ENCODE peak calls at places on chromosomes 7 and 10, in nine cellular contexts. One of them, this sample, is unnamed.

GRCh38 chr7:103075337-103075918 is 488 bp downstream of the ARMC10 start:
- DNase-seq in upper lobe of right lung: peak
- DNase-seq in left lung: no peak
- DNase-seq in HepG2: peak
- DNase-seq in IMR-90: peak
- DNase-seq in fibroblast of the aortic adventitia: peak
- DNase-seq in PC-9: peak
- DNase-seq in Panc1: no peak
- DNase-seq in heart right ventricle: peak
- DNase-seq in this sample: peak

GRCh38 chr7:30736291-30736690 is 15.6 kb upstream of the INMT start:
- DNase-seq in upper lobe of right lung: peak
- DNase-seq in left lung: no peak
- DNase-seq in HepG2: no peak
- DNase-seq in IMR-90: no peak
- DNase-seq in fibroblast of the aortic adventitia: no peak
- DNase-seq in PC-9: no peak
- DNase-seq in Panc1: no peak
- DNase-seq in heart right ventricle: no peak
- DNase-seq in this sample: no peak

GRCh38 chr7:5302577-5302976 is 19.8 kb downstream of the SLC29A4 start:
- DNase-seq in upper lobe of right lung: no peak
- DNase-seq in left lung: no peak
- DNase-seq in HepG2: no peak
- DNase-seq in IMR-90: no peak
- DNase-seq in fibroblast of the aortic adventitia: no peak
- DNase-seq in PC-9: no peak
- DNase-seq in Panc1: no peak
- DNase-seq in heart right ventricle: no peak
- DNase-seq in this sample: no peak

GRCh38 chr10:72069751-72070501 is 18.4 kb downstream of the SPOCK2 start:
- DNase-seq in upper lobe of right lung: no peak
- DNase-seq in left lung: peak
- DNase-seq in HepG2: no peak
- DNase-seq in IMR-90: no peak
- DNase-seq in fibroblast of the aortic adventitia: no peak
- DNase-seq in PC-9: no peak
- DNase-seq in Panc1: no peak
- DNase-seq in heart right ventricle: no peak
- DNase-seq in this sample: no peak

GRCh38 chr10:126309193-126309592 is 79.1 kb downstream of the ADAM12 start:
- DNase-seq in upper lobe of right lung: no peak
- DNase-seq in left lung: no peak
- DNase-seq in HepG2: peak
- DNase-seq in IMR-90: peak
- DNase-seq in fibroblast of the aortic adventitia: no peak
- DNase-seq in PC-9: no peak
- DNase-seq in Panc1: no peak
- DNase-seq in heart right ventricle: no peak
- DNase-seq in this sample: no peak

GRCh38 chr7:69764681-69765080 is 166.4 kb downstream of the AUTS2 start:
- DNase-seq in upper lobe of right lung: no peak
- DNase-seq in left lung: no peak
- DNase-seq in HepG2: no peak
- DNase-seq in IMR-90: no peak
- DNase-seq in fibroblast of the aortic adventitia: no peak
- DNase-seq in PC-9: no peak
- DNase-seq in Panc1: no peak
- DNase-seq in heart right ventricle: no peak
- DNase-seq in this sample: no peak

GRCh38 chr10:48890904-48891839 is 48.5 kb downstream of the LRRC18 start:
- DNase-seq in upper lobe of right lung: no peak
- DNase-seq in left lung: no peak
- DNase-seq in HepG2: no peak
- DNase-seq in IMR-90: no peak
- DNase-seq in fibroblast of the aortic adventitia: peak
- DNase-seq in PC-9: no peak
- DNase-seq in Panc1: no peak
- DNase-seq in heart right ventricle: no peak
- DNase-seq in this sample: no peak

GRCh38 chr7:47502240-47502877 is 79.6 kb downstream of the TNS3 start:
- DNase-seq in upper lobe of right lung: no peak
- DNase-seq in left lung: no peak
- DNase-seq in HepG2: no peak
- DNase-seq in IMR-90: no peak
- DNase-seq in fibroblast of the aortic adventitia: no peak
- DNase-seq in PC-9: no peak
- DNase-seq in Panc1: no peak
- DNase-seq in heart right ventricle: no peak
- DNase-seq in this sample: no peak

GRCh38 chr7:40879941-40880558 is 745.2 kb downstream of the SUGCT start:
- DNase-seq in upper lobe of right lung: no peak
- DNase-seq in left lung: no peak
- DNase-seq in HepG2: no peak
- DNase-seq in IMR-90: no peak
- DNase-seq in fibroblast of the aortic adventitia: peak
- DNase-seq in PC-9: no peak
- DNase-seq in Panc1: no peak
- DNase-seq in heart right ventricle: no peak
- DNase-seq in this sample: no peak

GRCh38 chr10:28279878-28280277 is 23.0 kb downstream of the MPP7 start:
- DNase-seq in upper lobe of right lung: no peak
- DNase-seq in left lung: no peak
- DNase-seq in HepG2: no peak
- DNase-seq in IMR-90: no peak
- DNase-seq in fibroblast of the aortic adventitia: no peak
- DNase-seq in PC-9: no peak
- DNase-seq in Panc1: no peak
- DNase-seq in heart right ventricle: no peak
- DNase-seq in this sample: no peak

GRCh38 chr10:58675321-58675720 is 162.6 kb downstream of the BICC1 start:
- DNase-seq in upper lobe of right lung: no peak
- DNase-seq in left lung: no peak
- DNase-seq in HepG2: no peak
- DNase-seq in IMR-90: no peak
- DNase-seq in fibroblast of the aortic adventitia: no peak
- DNase-seq in PC-9: no peak
- DNase-seq in Panc1: no peak
- DNase-seq in heart right ventricle: no peak
- DNase-seq in this sample: no peak
- TF ChIP-seq CTCF in upper lobe of right lung: no peak
- TF ChIP-seq CTCF in left lung: no peak
- TF ChIP-seq CTCF in HepG2: no peak
- TF ChIP-seq CTCF in IMR-90: no peak
- TF ChIP-seq CTCF in fibroblast of the aortic adventitia: no peak
- TF ChIP-seq CTCF in PC-9: no peak
- TF ChIP-seq CTCF in Panc1: no peak
- TF ChIP-seq CTCF in heart right ventricle: no peak
- TF ChIP-seq CTCF in this sample: no peak

GRCh38 chr10:31580646-31581045 is 261.6 kb downstream of the ZEB1 start:
- DNase-seq in upper lobe of right lung: no peak
- DNase-seq in left lung: no peak
- DNase-seq in HepG2: no peak
- DNase-seq in IMR-90: no peak
- DNase-seq in fibroblast of the aortic adventitia: no peak
- DNase-seq in PC-9: no peak
- DNase-seq in Panc1: no peak
- DNase-seq in heart right ventricle: peak
- DNase-seq in this sample: no peak

GRCh38 chr10:31581741-31582323 is 262.8 kb downstream of the ZEB1 start:
- DNase-seq in upper lobe of right lung: no peak
- DNase-seq in left lung: no peak
- DNase-seq in HepG2: no peak
- DNase-seq in IMR-90: no peak
- DNase-seq in fibroblast of the aortic adventitia: no peak
- DNase-seq in PC-9: no peak
- DNase-seq in Panc1: no peak
- DNase-seq in heart right ventricle: no peak
- DNase-seq in this sample: peak

GRCh38 chr10:31583358-31583757 is 264.3 kb downstream of the ZEB1 start:
- DNase-seq in upper lobe of right lung: no peak
- DNase-seq in left lung: no peak
- DNase-seq in HepG2: no peak
- DNase-seq in IMR-90: no peak
- DNase-seq in fibroblast of the aortic adventitia: peak
- DNase-seq in PC-9: no peak
- DNase-seq in Panc1: no peak
- DNase-seq in heart right ventricle: no peak
- DNase-seq in this sample: no peak

GRCh38 chr10:31584098-31584631 is 265.1 kb downstream of the ZEB1 start:
- DNase-seq in upper lobe of right lung: no peak
- DNase-seq in left lung: peak
- DNase-seq in HepG2: no peak
- DNase-seq in IMR-90: no peak
- DNase-seq in fibroblast of the aortic adventitia: peak
- DNase-seq in PC-9: no peak
- DNase-seq in Panc1: no peak
- DNase-seq in heart right ventricle: peak
- DNase-seq in this sample: no peak

GRCh38 chr10:31582365-31583052 is 263.5 kb downstream of the ZEB1 start:
- DNase-seq in upper lobe of right lung: no peak
- DNase-seq in left lung: peak
- DNase-seq in HepG2: no peak
- DNase-seq in IMR-90: peak
- DNase-seq in fibroblast of the aortic adventitia: peak
- DNase-seq in PC-9: peak
- DNase-seq in Panc1: no peak
- DNase-seq in heart right ventricle: peak
- DNase-seq in this sample: no peak
- TF ChIP-seq CTCF in upper lobe of right lung: no peak
- TF ChIP-seq CTCF in left lung: no peak
- TF ChIP-seq CTCF in HepG2: no peak
- TF ChIP-seq CTCF in IMR-90: no peak
- TF ChIP-seq CTCF in fibroblast of the aortic adventitia: no peak
- TF ChIP-seq CTCF in PC-9: no peak
- TF ChIP-seq CTCF in Panc1: no peak
- TF ChIP-seq CTCF in heart right ventricle: no peak
- TF ChIP-seq CTCF in this sample: no peak

GRCh38 chr7:117393781-117394180 is 33.5 kb downstream of the ASZ1 start:
- DNase-seq in upper lobe of right lung: no peak
- DNase-seq in left lung: no peak
- DNase-seq in HepG2: no peak
- DNase-seq in IMR-90: no peak
- DNase-seq in fibroblast of the aortic adventitia: no peak
- DNase-seq in PC-9: no peak
- DNase-seq in Panc1: no peak
- DNase-seq in heart right ventricle: no peak
- DNase-seq in this sample: no peak
- TF ChIP-seq CTCF in upper lobe of right lung: no peak
- TF ChIP-seq CTCF in left lung: no peak
- TF ChIP-seq CTCF in HepG2: no peak
- TF ChIP-seq CTCF in IMR-90: no peak
- TF ChIP-seq CTCF in fibroblast of the aortic adventitia: no peak
- TF ChIP-seq CTCF in PC-9: no peak
- TF ChIP-seq CTCF in Panc1: no peak
- TF ChIP-seq CTCF in heart right ventricle: no peak
- TF ChIP-seq CTCF in this sample: no peak

GRCh38 chr10:99248824-99249223 is 13.2 kb upstream of the HPSE2 start:
- DNase-seq in upper lobe of right lung: no peak
- DNase-seq in left lung: no peak
- DNase-seq in HepG2: no peak
- DNase-seq in IMR-90: no peak
- DNase-seq in fibroblast of the aortic adventitia: no peak
- DNase-seq in PC-9: no peak
- DNase-seq in Panc1: no peak
- DNase-seq in heart right ventricle: no peak
- DNase-seq in this sample: no peak
- TF ChIP-seq CTCF in upper lobe of right lung: no peak
- TF ChIP-seq CTCF in left lung: no peak
- TF ChIP-seq CTCF in HepG2: no peak
- TF ChIP-seq CTCF in IMR-90: no peak
- TF ChIP-seq CTCF in fibroblast of the aortic adventitia: no peak
- TF ChIP-seq CTCF in PC-9: no peak
- TF ChIP-seq CTCF in Panc1: no peak
- TF ChIP-seq CTCF in heart right ventricle: no peak
- TF ChIP-seq CTCF in this sample: no peak

This sample was measured in GM13977.